ENCODE peak calls at places on chromosomes 11 and 22, in five cellular contexts. H, K, W, B and N are unnamed samples.

GRCh38 chr11:76805206-76805913 is 22.2 kb downstream of the TSKU start:
- DNase-seq in B (no peak), K (no peak), W (peak; percentile 51), H (no peak), N (no peak)

GRCh38 chr11:72764503-72764902 is 12.3 kb upstream of the ARAP1 start:
- DNase-seq in H (no peak), W (no peak), B (peak; percentile 81), K (no peak), N (no peak)

GRCh38 chr11:64429970-64430369 is 71.0 kb downstream of the RPS6KA4 start:
- DNase-seq in H (no peak), K (no peak), W (no peak), B (no peak), N (no peak)

GRCh38 chr11:11975201-11976092 is 33.0 kb downstream of the DKK3 start:
- DNase-seq in K (peak; percentile 60), H (no peak), W (peak; percentile 17), B (no peak), N (no peak)

GRCh38 chr11:122202951-122203456 is 87.0 kb upstream of the BLID start:
- DNase-seq in H (peak; percentile 72), W (peak; percentile 79), K (peak; percentile 87), B (peak; percentile 65), N (peak; percentile 67)

GRCh38 chr11:130814440-130815073 is 101.7 kb downstream of the SNX19 start:
- DNase-seq in H (no peak), W (no peak), B (no peak), K (no peak), N (no peak)

GRCh38 chr11:7046474-7046873 is 26.2 kb downstream of the NLRP14 start:
- DNase-seq in K (no peak), B (no peak), H (no peak), W (no peak), N (peak; percentile 36)

GRCh38 chr11:65506316-65506769 is 7.5 kb downstream of the MALAT1 start:
- DNase-seq in H (no peak), K (no peak), W (no peak), B (no peak), N (no peak)

GRCh38 chr11:9982796-9983579 is 311.0 kb downstream of the SBF2 start:
- DNase-seq in K (no peak), H (peak; percentile 32), W (peak; percentile 68), B (no peak), N (no peak)

GRCh38 chr11:60719406-60719805 is 5.1 kb upstream of the MS4A18 start:
- DNase-seq in B (no peak), K (no peak), W (no peak), H (no peak), N (no peak)

GRCh38 chr11:113664069-113664980 is 41.8 kb downstream of the TMPRSS5 start:
- DNase-seq in B (no peak), H (peak; percentile 13), W (peak; percentile 82), K (no peak), N (peak; percentile 10)

GRCh38 chr22:39959640-39960447 is at the start of gene TMA7B:
- DNase-seq in H (peak; percentile 15), W (peak; percentile 69), K (no peak), B (no peak), N (peak; percentile 58)

GRCh38 chr11:35752115-35752514 is 89.5 kb downstream of the TRIM44 start:
- DNase-seq in H (no peak), B (no peak), W (peak; percentile 4), K (no peak), N (peak; percentile 4)

GRCh38 chr11:57275582-57275981 is 38.5 kb upstream of the APLNR start:
- DNase-seq in W (no peak), B (no peak), H (no peak), K (no peak), N (no peak)

GRCh38 chr11:1717745-1718144 is 20.8 kb downstream of the KRTAP5-6 start:
- DNase-seq in H (no peak), K (peak; percentile 90), W (no peak), B (no peak), N (no peak)

GRCh38 chr22:37425800-37426531 is 1.3 kb downstream of the ELFN2 start:
- DNase-seq in W (peak; percentile 53), K (no peak), H (no peak), B (no peak), N (no peak)

GRCh38 chr22:27213766-27214581 is 556.6 kb downstream of the MIAT start:
- DNase-seq in K (peak; percentile 92), B (no peak), H (no peak), W (no peak), N (no peak)

GRCh38 chr11:120527111-120527748 is 15.7 kb downstream of the GRIK4 start:
- DNase-seq in W (no peak), H (no peak), B (no peak), K (no peak), N (no peak)

GRCh38 chr11:2760196-2760871 is 60.5 kb upstream of the KCNQ1OT1 start:
- DNase-seq in B (peak; percentile 35), H (no peak), K (peak; percentile 55), W (no peak), N (no peak)

GRCh38 chr11:128607819-128608218 is 20.5 kb upstream of the ETS1 start:
- DNase-seq in H (no peak), K (no peak), W (no peak), B (no peak), N (no peak)

GRCh38 chr11:110092577-110093406 is at the start of gene ZC3H12C:
- DNase-seq in B (peak; percentile 89), H (peak; percentile 47), W (peak; percentile 94), K (peak; percentile 89), N (peak; percentile 75)

GRCh38 chr22:19887251-19887985 is 32.7 kb upstream of the GNB1L start:
- DNase-seq in B (peak; percentile 51), K (no peak), H (no peak), W (no peak), N (no peak)

GRCh38 chr11:102144357-102145342 is 34.4 kb downstream of the YAP1 start:
- DNase-seq in H (no peak), W (peak; percentile 34), K (peak; percentile 76), B (no peak), N (peak; percentile 7)

GRCh38 chr22:37203354-37204044 is 8.8 kb downstream of the SSTR3 start:
- DNase-seq in K (peak; percentile 50), W (no peak), H (no peak), B (peak; percentile 22), N (no peak)

GRCh38 chr11:77073328-77074001 is 6.7 kb downstream of the CAPN5 start:
- DNase-seq in K (peak; percentile 94), W (peak; percentile 58), B (peak; percentile 60), H (peak; percentile 83), N (peak; percentile 95)

GRCh38 chr11:47478651-47479329 is 29.9 kb upstream of the RAPSN start:
- DNase-seq in B (no peak), H (no peak), W (no peak), K (no peak), N (no peak)

GRCh38 chr11:29962243-29962642 is 54.6 kb downstream of the KCNA4 start:
- DNase-seq in H (no peak), K (no peak), B (no peak), W (peak; percentile 10), N (no peak)
- TF ChIP-seq CTCF in H (no peak), K (no peak), B (peak; percentile 27), W (peak; percentile 43), N (peak; percentile 51)

GRCh38 chr22:41597635-41597953 is 8.0 kb upstream of the PMM1 start:
- DNase-seq in W (no peak), H (no peak), K (no peak), B (no peak), N (no peak)

GRCh38 chr22:41595703-41596102 is 6.1 kb upstream of the PMM1 start:
- DNase-seq in B (no peak), H (no peak), K (no peak), W (no peak), N (no peak)

GRCh38 chr22:41598081-41598480 is 8.4 kb upstream of the PMM1 start:
- DNase-seq in H (no peak), B (no peak), K (no peak), W (peak; percentile 90), N (peak; percentile 90)

GRCh38 chr22:41598891-41599635 is 9.4 kb upstream of the PMM1 start:
- DNase-seq in W (peak; percentile 81), H (no peak), K (no peak), B (no peak), N (no peak)

GRCh38 chr22:41596776-41597634 is 7.4 kb upstream of the PMM1 start:
- DNase-seq in W (peak; percentile 73), B (peak; percentile 78), K (peak; percentile 74), H (peak; percentile 60), N (peak; percentile 18)
- TF ChIP-seq CTCF in W (peak; percentile 81), B (peak; percentile 74), K (peak; percentile 87), H (peak; percentile 68), N (peak; percentile 85)

DNA sequence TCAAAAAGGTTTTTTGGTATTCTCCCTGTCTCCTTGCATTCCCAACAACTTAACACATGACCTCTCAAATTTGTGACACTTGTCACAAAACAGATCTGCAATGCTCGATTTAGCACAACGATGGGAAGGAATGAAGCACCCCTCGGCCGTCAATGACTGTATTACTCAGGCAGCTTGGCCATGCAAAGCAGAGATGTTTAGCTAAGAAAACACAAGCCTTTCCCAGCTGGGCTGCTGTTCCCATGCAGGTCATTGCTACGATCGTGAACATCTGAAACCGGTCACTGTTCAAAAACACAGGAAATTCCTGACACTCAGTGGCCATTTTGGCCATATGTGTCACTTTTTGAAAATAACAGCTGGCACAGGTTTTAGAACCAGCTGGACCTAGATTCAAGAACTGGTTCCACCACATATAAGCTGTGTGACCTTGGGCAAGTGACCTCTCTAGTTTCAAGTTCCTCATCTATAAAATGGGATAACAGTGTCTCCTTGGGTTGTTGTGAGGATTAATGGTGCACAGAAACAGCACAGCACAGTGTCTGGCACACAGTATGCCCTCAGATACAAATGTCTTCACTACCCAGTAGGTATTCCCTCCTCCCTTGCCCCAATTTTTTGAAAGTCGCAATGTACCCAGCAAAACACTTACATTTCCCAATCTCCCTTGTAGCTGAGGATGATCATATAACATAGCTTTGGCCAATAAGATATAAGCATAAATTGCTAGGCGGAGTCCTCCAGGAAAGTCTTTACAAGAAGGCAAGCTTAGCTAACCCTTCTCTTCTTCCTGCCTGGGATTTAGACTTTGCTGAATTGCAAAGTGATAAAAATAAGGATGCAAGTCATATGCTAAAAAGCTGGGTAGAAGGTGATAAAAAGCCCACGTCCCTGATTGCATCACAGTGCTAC is 93.1 kb downstream of the C11orf58 start:
- DNase-seq in H (no peak), K (no peak), W (no peak), B (no peak), N (no peak)
- TF ChIP-seq CTCF in H (no peak), K (no peak), W (no peak), B (no peak), N (no peak)

GRCh38 chr11:119015054-119015611 is 3.0 kb downstream of the RPS25 start:
- DNase-seq in K (no peak), B (no peak), W (peak; percentile 28), H (no peak), N (no peak)
- TF ChIP-seq CTCF in K (no peak), B (no peak), W (no peak), H (no peak), N (peak; percentile 29)

DNA sequence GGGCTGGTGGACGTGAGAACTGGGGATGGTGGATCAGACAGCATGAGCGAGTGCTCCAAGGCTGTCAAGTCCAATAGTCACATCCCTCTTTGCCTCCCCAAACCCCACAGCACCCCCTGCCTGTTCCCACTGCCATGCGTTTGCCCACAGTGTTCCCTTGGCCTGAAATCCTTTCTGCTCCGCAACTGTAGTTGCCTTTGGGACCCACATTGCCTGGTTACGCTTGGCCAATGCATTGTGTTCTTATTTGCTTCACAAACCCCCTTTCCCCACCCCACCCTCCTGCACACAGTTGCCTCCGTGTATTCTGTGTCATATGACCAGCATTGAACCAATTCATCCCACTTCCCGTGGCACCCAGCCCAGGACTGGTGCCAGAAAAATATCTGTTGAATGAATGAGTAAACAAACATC is 2.1 kb upstream of the KIAA0930 start:
- DNase-seq in K (no peak), H (no peak), B (peak; percentile 53), W (peak; percentile 80), N (no peak)
- TF ChIP-seq CTCF in K (no peak), H (no peak), B (peak; percentile 7), W (peak; percentile 31), N (peak; percentile 41)

GRCh38 chr11:129720994-129721393 is 94.7 kb upstream of the TMEM45B start:
- DNase-seq in H (no peak), W (no peak), B (no peak), K (no peak), N (no peak)
- TF ChIP-seq CTCF in H (no peak), W (no peak), B (no peak), K (no peak), N (no peak)